ENCODE peak calls at places on chromosomes 13 and 19, in ten cellular contexts. K, S, E, R, W, C, T, F, V and H are unnamed samples.

GRCh38 chr19:44719262-44719701 is 20.3 kb downstream of the CEACAM16 start:
- DNase-seq in T (no peak), W (no peak), R (peak; percentile 66), K (no peak), V (no peak), F (no peak), C (no peak), E (no peak), S (no peak), H (no peak)

GRCh38 chr13:101398920-101399319 is 17.4 kb downstream of the NALCN start:
- DNase-seq in T (no peak), S (no peak), K (no peak), V (peak; percentile 71), R (no peak), F (no peak), C (no peak), W (no peak), E (no peak), H (peak; percentile 86)

GRCh38 chr19:2982983-2983350 is 5.6 kb downstream of the TLE6 start:
- DNase-seq in W (peak; percentile 42), T (no peak), R (peak; percentile 68), C (peak; percentile 86), S (no peak), V (peak; percentile 80), K (peak; percentile 98), F (peak; percentile 86), E (peak; percentile 95), H (peak; percentile 89)

GRCh38 chr19:34148672-34149185 is 23.6 kb upstream of the LSM14A start:
- DNase-seq in V (no peak), E (no peak), F (no peak), C (no peak), S (no peak), T (no peak), W (no peak), R (no peak), K (no peak), H (no peak)

GRCh38 chr19:33052352-33052972 is 12.2 kb downstream of the RHPN2 start:
- DNase-seq in K (no peak), F (no peak), V (peak; percentile 70), T (no peak), R (peak; percentile 72), C (peak; percentile 69), W (no peak), S (no peak), E (no peak), H (no peak)

GRCh38 chr19:1156305-1156801 is 17.7 kb downstream of the SBNO2 start:
- DNase-seq in F (no peak), T (no peak), C (no peak), W (no peak), E (peak; percentile 77), R (no peak), V (no peak), S (no peak), K (no peak), H (no peak)

GRCh38 chr19:44803442-44804428 is 5.2 kb upstream of the BCAM start:
- DNase-seq in F (no peak), S (no peak), R (no peak), E (no peak), W (no peak), C (peak; percentile 2), T (no peak), K (no peak), V (no peak), H (no peak)

GRCh38 chr19:49338023-49338677 is 2.9 kb downstream of the CD37 start:
- DNase-seq in T (no peak), W (peak; percentile 64), C (no peak), F (no peak), R (no peak), K (peak; percentile 65), S (no peak), V (no peak), E (no peak), H (no peak)

GRCh38 chr13:111325146-111325890 is 4.9 kb downstream of the TEX29 start:
- DNase-seq in T (no peak), E (no peak), K (no peak), R (no peak), S (no peak), F (no peak), W (no peak), C (no peak), V (no peak), H (no peak)

GRCh38 chr13:27463500-27463899 is 13.1 kb upstream of the MTIF3 start:
- DNase-seq in K (no peak), E (no peak), S (no peak), W (no peak), F (no peak), V (no peak), R (no peak), C (no peak), T (no peak), H (no peak)

DNA sequence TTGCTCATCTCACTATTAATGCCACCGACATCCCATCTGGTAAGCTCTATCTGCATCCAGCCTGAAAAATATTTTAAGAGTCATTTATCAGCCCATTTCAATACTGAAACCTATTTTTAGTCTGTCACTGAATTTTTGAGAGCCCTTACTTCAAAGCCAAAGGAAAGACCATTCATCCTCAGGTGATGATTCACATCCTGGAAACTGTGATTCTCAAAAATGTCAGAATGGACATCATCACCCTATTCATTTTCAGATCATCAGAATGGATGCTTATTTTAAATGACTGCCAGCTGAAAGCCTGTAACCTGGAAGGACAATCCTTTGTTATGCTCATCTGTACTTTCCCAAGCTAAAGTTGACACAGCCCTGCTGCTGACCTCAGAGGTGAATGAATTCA is 27.0 kb downstream of the TNFSF11 start:
- DNase-seq in V (peak; percentile 66), K (no peak), S (no peak), T (no peak), R (no peak), W (no peak), F (no peak), C (no peak), E (no peak), H (peak; percentile 7)
- TF ChIP-seq CTCF in V (no peak), K (no peak), S (no peak), T (no peak), R (no peak), W (no peak), F (no peak), C (no peak), E (no peak), H (no peak)

GRCh38 chr19:16584825-16585801 is 12.9 kb upstream of the SLC35E1 start:
- DNase-seq in E (no peak), R (no peak), K (no peak), C (no peak), W (no peak), V (no peak), T (no peak), S (no peak), F (no peak), H (no peak)
- H3K4me3 ChIP-seq in E (no peak overlapping the region), R (peak overlapping the region; percentile 13), K (no peak overlapping the region), C (no peak overlapping the region), W (peak overlapping the region; percentile 35), V (no peak overlapping the region), T (no peak overlapping the region), S (peak overlapping the region; percentile 56), F (peak overlapping the region; percentile 46), H (no peak overlapping the region)

GRCh38 chr13:37070956-37071355 is 11.5 kb upstream of the SUPT20H start:
- DNase-seq in T (no peak), R (no peak), S (no peak), C (no peak), W (no peak), K (no peak), V (peak; percentile 25), E (no peak), F (no peak), H (no peak)

GRCh38 chr13:37067874-37068273 is 8.4 kb upstream of the SUPT20H start:
- DNase-seq in W (no peak), V (no peak), T (no peak), E (no peak), S (no peak), F (no peak), R (no peak), K (no peak), C (no peak), H (no peak)

GRCh38 chr13:37069597-37070103 is 10.2 kb upstream of the SUPT20H start:
- DNase-seq in K (no peak), W (no peak), T (no peak), R (no peak), V (no peak), F (no peak), E (no peak), S (no peak), C (no peak), H (no peak)

GRCh38 chr13:37070145-37070695 is 10.7 kb upstream of the SUPT20H start:
- DNase-seq in F (no peak), R (no peak), E (no peak), W (no peak), S (no peak), K (no peak), V (no peak), T (no peak), C (no peak), H (no peak)

DNA sequence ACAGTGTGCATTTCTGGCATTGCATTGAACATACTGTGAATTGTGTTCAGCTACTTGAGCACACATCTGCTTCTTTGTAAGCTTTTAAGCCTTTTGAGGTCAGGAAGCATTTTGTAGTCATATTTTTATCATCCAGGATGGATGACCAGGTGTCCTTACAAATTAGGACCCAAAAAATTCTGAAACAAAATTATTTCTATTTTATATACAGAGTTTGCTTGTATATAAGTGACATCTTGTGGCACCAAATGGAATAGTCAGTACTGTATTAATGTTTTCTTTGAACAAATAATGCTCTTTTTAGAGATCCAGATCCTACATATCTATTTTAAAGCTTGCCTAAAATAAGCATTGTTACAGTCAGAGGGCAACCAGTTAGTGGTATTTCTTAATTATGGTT is 9.5 kb upstream of the SUPT20H start:
- DNase-seq in S (no peak), T (no peak), E (no peak), W (no peak), K (no peak), V (peak; percentile 47), F (no peak), R (no peak), C (no peak), H (peak; percentile 16)
- TF ChIP-seq CTCF in S (peak; percentile 42), T (peak; percentile 35), E (no peak), W (peak; percentile 31), K (no peak), V (peak; percentile 40), F (peak; percentile 17), R (peak; percentile 17), C (peak; percentile 50), H (peak; percentile 18)

GRCh38 chr19:38213911-38214625 is 10.0 kb downstream of the DPF1 start:
- DNase-seq in F (no peak), W (peak; percentile 52), R (no peak), C (no peak), E (no peak), T (no peak), K (no peak), V (peak; percentile 31), S (peak; percentile 59), H (peak; percentile 93)

GRCh38 chr19:38210458-38210987 is 13.5 kb downstream of the DPF1 start:
- DNase-seq in K (no peak), V (no peak), F (peak; percentile 56), W (peak; percentile 97), C (peak; percentile 91), E (no peak), S (peak; percentile 39), R (peak; percentile 40), T (no peak), H (peak; percentile 37)

GRCh38 chr19:38211206-38211605 is 12.8 kb downstream of the DPF1 start:
- DNase-seq in K (no peak), R (no peak), E (no peak), S (peak; percentile 17), T (no peak), W (peak; percentile 70), C (peak; percentile 70), V (no peak), F (no peak), H (no peak)

GRCh38 chr19:38211779-38212178 is 12.2 kb downstream of the DPF1 start:
- DNase-seq in K (no peak), V (no peak), R (no peak), T (no peak), W (peak; percentile 65), F (no peak), E (no peak), C (no peak), S (no peak), H (no peak)

GRCh38 chr19:38213469-38213868 is 10.6 kb downstream of the DPF1 start:
- DNase-seq in K (no peak), C (no peak), S (no peak), E (no peak), V (no peak), F (no peak), T (no peak), W (no peak), R (no peak), H (no peak)
- H3K4me3 ChIP-seq in K (no peak overlapping the region), C (no peak overlapping the region), S (no peak overlapping the region), E (no peak overlapping the region), V (no peak overlapping the region), F (no peak overlapping the region), T (no peak overlapping the region), W (no peak overlapping the region), R (no peak overlapping the region), H (no peak overlapping the region)